ENCODE peak calls at places on chromosomes 5 and 9, in four cellular contexts. M is left ventricle myocardium inferior, Y is ascending aorta, T is upper lobe of left lung. Z is an unnamed sample.

GRCh38 chr5:73218552-73219171 is 45.7 kb downstream of the TMEM174 start:
- DNase-seq in Y (no peak), M (no peak), T (no peak), Z (no peak)

GRCh38 chr9:2126331-2126789 is 111.2 kb downstream of the SMARCA2 start:
- DNase-seq in Y (no peak), T (no peak), M (no peak), Z (no peak)

GRCh38 chr5:51378778-51379652 is 4.2 kb upstream of the ISL1 start:
- DNase-seq in M (no peak), T (no peak), Y (no peak), Z (no peak)

GRCh38 chr5:99169309-99169708 is 240.5 kb upstream of the CHD1 start:
- DNase-seq in M (no peak), T (no peak), Y (no peak), Z (no peak)

GRCh38 chr5:178993955-178994579 is 1.1 kb downstream of the GRM6 start:
- DNase-seq in M (no peak), Y (no peak), T (no peak), Z (no peak)

GRCh38 chr5:75885849-75886596 is 168.8 kb upstream of the POC5 start:
- DNase-seq in T (no peak), Y (no peak), M (no peak), Z (no peak)

GRCh38 chr5:54904425-54904824 is 81.0 kb downstream of the ESM1 start:
- DNase-seq in Y (no peak), M (no peak), T (no peak), Z (no peak)

GRCh38 chr9:136327313-136327971 is at the start of gene GPSM1:
- DNase-seq in T (peak; percentile 31), Y (no peak), M (peak; percentile 70), Z (peak; percentile 56)

GRCh38 chr5:38443390-38443789 is 113.1 kb downstream of the LIFR start:
- DNase-seq in T (no peak), Y (no peak), M (no peak), Z (no peak)

GRCh38 chr9:114283551-114284111 is 39.3 kb upstream of the ORM1 start:
- DNase-seq in Y (peak; percentile 4), M (peak; percentile 11), T (no peak), Z (peak; percentile 4)

GRCh38 chr9:133771486-133772482 is 33.6 kb upstream of the SARDH start:
- DNase-seq in M (no peak), Y (no peak), T (no peak), Z (peak; percentile 46)

GRCh38 chr9:27151693-27152397 is 42.8 kb downstream of the TEK start:
- DNase-seq in Y (no peak), T (no peak), M (no peak), Z (no peak)

GRCh38 chr5:11398728-11399127 is 505.5 kb downstream of the CTNND2 start:
- DNase-seq in M (peak; percentile 16), T (no peak), Y (no peak), Z (no peak)

GRCh38 chr5:139402561-139403158 is 1.2 kb downstream of the SPATA24 start:
- DNase-seq in T (no peak), M (no peak), Y (no peak), Z (peak; percentile 32)

GRCh38 chr5:107776506-107776905 is 105.8 kb upstream of the EFNA5 start:
- DNase-seq in T (no peak), M (no peak), Y (no peak), Z (no peak)

GRCh38 chr5:19988447-19988846 is 447 bp upstream of the CDH18 start:
- DNase-seq in T (no peak), M (no peak), Y (no peak), Z (no peak)

GRCh38 chr5:72472031-72472430 is 35.2 kb downstream of the ZNF366 start:
- DNase-seq in Y (no peak), T (no peak), M (no peak), Z (no peak)

GRCh38 chr5:132181011-132181629 is 46.5 kb downstream of the P4HA2 start:
- DNase-seq in T (no peak), M (no peak), Y (no peak), Z (no peak)

GRCh38 chr5:90911169-90911568 is 352.6 kb downstream of the ADGRV1 start:
- DNase-seq in Y (no peak), M (no peak), T (no peak), Z (no peak)

GRCh38 chr5:180021900-180022299 is 49.7 kb downstream of the RNF130 start:
- DNase-seq in M (no peak), T (no peak), Y (no peak), Z (no peak)

GRCh38 chr5:137205237-137205636 is 293.9 kb downstream of the SPOCK1 start:
- DNase-seq in Y (no peak), T (no peak), M (no peak), Z (no peak)

GRCh38 chr9:85249313-85249621 is 492.5 kb downstream of the AGTPBP1 start:
- DNase-seq in M (no peak), Y (no peak), T (no peak), Z (no peak)

GRCh38 chr5:177425801-177426565 is 493 bp upstream of the GRK6 start:
- DNase-seq in M (peak; percentile 100), Y (peak; percentile 100), T (peak; percentile 100), Z (peak; percentile 100)

GRCh38 chr9:121853617-121854395 is 202.4 kb downstream of the DAB2IP start:
- DNase-seq in T (no peak), M (no peak), Y (no peak), Z (no peak)

GRCh38 chr5:84287964-84288363 is 96.7 kb downstream of the EDIL3 start:
- DNase-seq in Y (no peak), M (no peak), T (no peak), Z (no peak)

GRCh38 chr5:68423154-68423811 is 207.7 kb downstream of the PIK3R1 start:
- DNase-seq in M (no peak), T (no peak), Y (no peak), Z (no peak)

GRCh38 chr5:151234476-151235238 is 10.8 kb upstream of the CCDC69 start:
- DNase-seq in T (peak; percentile 86), M (peak; percentile 76), Y (no peak), Z (peak; percentile 88)

GRCh38 chr9:12464910-12465512 is 228.2 kb upstream of the TYRP1 start:
- DNase-seq in M (no peak), T (no peak), Y (no peak), Z (no peak)

GRCh38 chr9:89374176-89374575 is 55.9 kb downstream of the SECISBP2 start:
- DNase-seq in Y (no peak), T (no peak), M (no peak), Z (no peak)

GRCh38 chr5:134153241-134153640 is 23.5 kb downstream of the SKP1 start:
- DNase-seq in T (no peak), M (no peak), Y (no peak), Z (no peak)
- H3K36me3 ChIP-seq in T (peaks cover 29% of the 10 kb centered on the region), M (peaks cover 80% of the 10 kb centered on the region), Y (peaks cover 69% of the 10 kb centered on the region), Z (peaks cover 10% of the 10 kb centered on the region)

DNA sequence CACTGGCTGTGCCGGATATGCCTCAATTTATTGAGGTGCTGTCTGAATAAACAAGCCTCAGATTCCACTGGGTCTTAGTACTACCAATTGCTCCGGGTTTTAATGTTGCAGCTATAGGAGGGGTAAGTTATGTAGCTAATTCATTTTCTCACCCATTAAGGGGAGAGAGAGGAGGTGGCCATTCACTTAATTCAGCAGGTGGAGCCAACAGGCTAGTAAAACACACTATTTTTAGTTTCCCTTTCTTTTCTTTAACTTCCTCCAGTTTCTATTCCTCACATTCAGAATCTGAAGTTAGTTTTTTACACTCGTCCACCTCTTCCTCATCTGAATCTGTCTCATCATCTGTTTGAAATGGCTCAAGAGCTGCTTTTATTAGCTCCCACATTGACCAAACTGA is 105.6 kb upstream of the CDH10 start:
- DNase-seq in T (no peak), Y (no peak), M (no peak), Z (no peak)
- H3K4me3 ChIP-seq in T (no peak overlapping the region), Y (no peak overlapping the region), M (no peak overlapping the region), Z (no peak overlapping the region)

GRCh38 chr9:70262948-70263347 is 4.2 kb downstream of the SMC5 start:
- DNase-seq in T (no peak), M (no peak), Y (no peak), Z (no peak)

GRCh38 chr9:70262384-70262783 is 3.6 kb downstream of the SMC5 start:
- DNase-seq in T (no peak), M (no peak), Y (no peak), Z (no peak)

GRCh38 chr9:70260606-70261005 is 1.8 kb downstream of the SMC5 start:
- DNase-seq in Y (no peak), T (no peak), M (no peak), Z (no peak)

GRCh38 chr9:70260007-70260443 is 1.2 kb downstream of the SMC5 start:
- DNase-seq in T (no peak), M (no peak), Y (no peak), Z (no peak)

DNA sequence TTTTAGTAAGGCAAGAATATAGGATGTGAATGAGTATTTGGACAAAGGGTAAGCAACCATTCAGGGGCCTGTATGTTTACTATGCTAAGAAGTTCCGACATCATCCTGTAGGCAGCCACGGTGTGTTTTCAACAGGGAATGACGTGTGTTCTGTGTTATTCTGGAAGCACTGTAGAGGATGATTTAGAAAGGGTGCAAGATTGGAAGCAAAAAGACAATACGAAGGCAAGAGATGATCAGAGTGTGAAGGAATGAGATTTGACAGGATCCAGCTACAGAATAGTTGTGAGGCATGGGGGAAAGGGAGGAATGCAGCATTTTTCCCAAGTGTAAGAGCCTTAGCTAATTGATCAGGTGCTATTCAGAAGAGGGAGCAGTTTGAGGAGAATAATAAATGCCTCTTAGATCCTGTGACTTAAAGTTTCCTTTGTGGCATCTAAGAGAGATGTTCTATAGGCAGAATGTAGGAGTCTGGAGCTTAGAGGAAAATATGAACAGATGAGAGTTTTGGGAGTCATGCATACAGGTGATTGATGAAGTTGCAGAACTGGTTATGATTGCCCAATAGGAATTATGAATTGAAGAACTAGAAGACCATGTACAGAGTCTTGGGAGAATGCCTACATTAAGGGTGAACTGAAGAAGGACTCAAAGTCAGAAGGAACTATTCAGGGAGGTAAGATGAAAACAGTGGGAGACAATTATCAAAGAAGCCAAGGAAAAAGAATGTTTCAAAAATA is 2.5 kb downstream of the SMC5 start:
- DNase-seq in M (no peak), Y (no peak), T (no peak), Z (no peak)
- H3K4me1 ChIP-seq in M (peaks cover 82% of the 10 kb centered on the region), Y (peaks cover 35% of the 10 kb centered on the region), T (peaks cover 54% of the 10 kb centered on the region), Z (peaks cover 57% of the 10 kb centered on the region)

GRCh38 chr9:92406506-92406905 is 2.1 kb upstream of the OGN start:
- DNase-seq in T (peak; percentile 63), M (no peak), Y (peak; percentile 23), Z (no peak)
- H3K36me3 ChIP-seq in T (no peaks in the 10 kb centered on the region), M (no peaks in the 10 kb centered on the region), Y (no peaks in the 10 kb centered on the region), Z (no peaks in the 10 kb centered on the region)

Z was measured in psoas muscle.